ENCODE peak calls at places on chromosomes 16 and 17, in six cellular contexts. D, F, S, W, R and K are unnamed samples.

GRCh38 chr17:32007463-32008298 is 498 bp downstream of the LRRC37B start:
- DNase-seq in D (peak), F (no peak), S (peak), W (peak), R (peak), K (peak)

GRCh38 chr16:72043058-72043457 is 11.2 kb upstream of the HP start:
- DNase-seq in D (no peak), F (no peak), S (no peak), W (no peak), R (no peak), K (no peak)

GRCh38 chr16:78444-79145 is 570 bp downstream of the MPG start:
- DNase-seq in D (peak), F (peak), S (no peak), W (no peak), R (peak), K (no peak)

GRCh38 chr17:66564992-66565465 is 262.6 kb downstream of the PRKCA start:
- DNase-seq in D (peak), F (peak), S (peak), W (peak), R (peak), K (no peak)

GRCh38 chr17:58273453-58274104 is 7.2 kb downstream of the MPO start:
- DNase-seq in D (no peak), F (no peak), S (no peak), W (no peak), R (no peak), K (no peak)

GRCh38 chr17:73297934-73298861 is 13.6 kb downstream of the CDC42EP4 start:
- DNase-seq in D (no peak), F (peak), S (peak), W (no peak), R (no peak), K (no peak)

GRCh38 chr17:28381141-28381825 is 9.8 kb downstream of the SARM1 start:
- DNase-seq in D (no peak), F (peak), S (peak), W (peak), R (no peak), K (no peak)

GRCh38 chr16:56401482-56401881 is 23.9 kb downstream of the AMFR start:
- DNase-seq in D (no peak), F (peak), S (peak), W (peak), R (no peak), K (no peak)

GRCh38 chr17:42672038-42672437 is 4.8 kb downstream of the PLEKHH3 start:
- DNase-seq in D (no peak), F (no peak), S (peak), W (no peak), R (no peak), K (no peak)

GRCh38 chr16:87829988-87830672 is 39.2 kb downstream of the SLC7A5 start:
- DNase-seq in D (no peak), F (no peak), S (no peak), W (no peak), R (no peak), K (no peak)

GRCh38 chr17:78335176-78335575 is 24.7 kb downstream of the SOCS3 start:
- DNase-seq in D (no peak), F (no peak), S (no peak), W (no peak), R (no peak), K (no peak)

GRCh38 chr16:25713785-25714570 is 22.2 kb downstream of the HS3ST4 start:
- DNase-seq in D (no peak), F (no peak), S (no peak), W (no peak), R (no peak), K (no peak)

GRCh38 chr16:4064950-4065352 is 51.3 kb downstream of the ADCY9 start:
- DNase-seq in D (no peak), F (no peak), S (no peak), W (peak), R (no peak), K (no peak)

GRCh38 chr16:86680137-86680536 is 101.8 kb downstream of the FOXL1 start:
- DNase-seq in D (peak), F (no peak), S (no peak), W (no peak), R (peak), K (no peak)

GRCh38 chr16:27650073-27650701 is 100.2 kb downstream of the KATNIP start:
- DNase-seq in D (no peak), F (peak), S (no peak), W (no peak), R (no peak), K (no peak)

GRCh38 chr17:51119415-51120356 is 982 bp downstream of the SPAG9 start:
- DNase-seq in D (peak), F (peak), S (peak), W (peak), R (peak), K (peak)

GRCh38 chr17:17183744-17184143 is 22.4 kb downstream of the PLD6 start:
- DNase-seq in D (no peak), F (no peak), S (no peak), W (no peak), R (no peak), K (no peak)

GRCh38 chr16:69941251-69942098 is 9.7 kb upstream of the CLEC18A start:
- DNase-seq in D (no peak), F (no peak), S (no peak), W (no peak), R (peak), K (no peak)

GRCh38 chr16:88701541-88702363 is 4.5 kb downstream of the RNF166 start:
- DNase-seq in D (no peak), F (no peak), S (no peak), W (no peak), R (no peak), K (no peak)

GRCh38 chr16:80062361-80063027 is 462.0 kb upstream of the MAF start:
- DNase-seq in D (no peak), F (peak), S (no peak), W (no peak), R (no peak), K (no peak)

GRCh38 chr17:74480290-74480689 is 13.9 kb downstream of the CD300A start:
- DNase-seq in D (no peak), F (no peak), S (no peak), W (no peak), R (no peak), K (no peak)

DNA sequence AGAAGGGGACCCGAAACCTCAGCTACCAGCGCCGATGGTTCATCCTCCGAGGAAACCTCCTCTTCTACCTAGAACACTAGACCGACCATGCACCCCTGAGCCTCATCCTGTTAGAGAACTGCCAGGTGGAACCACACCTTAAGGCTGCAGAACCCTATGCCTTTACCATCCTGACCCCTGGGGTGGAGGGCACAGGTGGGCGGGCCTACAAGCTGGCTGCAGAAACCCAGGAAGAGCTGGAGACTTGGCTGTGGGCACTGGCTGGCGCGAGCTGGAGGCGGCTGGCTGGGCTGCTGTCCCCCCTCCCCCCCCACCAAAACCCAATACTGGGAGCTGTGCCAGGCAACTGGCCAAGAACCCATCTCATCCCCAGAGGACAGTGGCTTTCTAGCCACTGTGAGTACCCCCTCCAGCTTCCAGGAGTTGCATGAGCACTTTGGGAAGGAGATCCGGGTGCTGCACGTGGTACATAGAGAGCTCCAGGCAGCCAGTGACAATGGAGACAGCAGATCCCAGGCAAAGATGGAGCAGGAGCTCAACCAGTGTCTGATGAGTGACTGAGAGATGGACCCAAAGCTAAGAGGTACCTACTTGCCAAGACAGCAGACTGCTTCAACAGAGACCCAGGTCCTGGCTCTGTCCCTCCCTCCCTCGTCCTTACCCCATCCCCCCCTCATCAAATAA is 1.4 kb upstream of the CD2BP2 start:
- DNase-seq in D (no peak), F (no peak), S (no peak), W (no peak), R (no peak), K (no peak)
- H4K91ac ChIP-seq in D (no peak), F (peak), S (no peak), W (no peak), R (no peak), K (no peak)

DNA sequence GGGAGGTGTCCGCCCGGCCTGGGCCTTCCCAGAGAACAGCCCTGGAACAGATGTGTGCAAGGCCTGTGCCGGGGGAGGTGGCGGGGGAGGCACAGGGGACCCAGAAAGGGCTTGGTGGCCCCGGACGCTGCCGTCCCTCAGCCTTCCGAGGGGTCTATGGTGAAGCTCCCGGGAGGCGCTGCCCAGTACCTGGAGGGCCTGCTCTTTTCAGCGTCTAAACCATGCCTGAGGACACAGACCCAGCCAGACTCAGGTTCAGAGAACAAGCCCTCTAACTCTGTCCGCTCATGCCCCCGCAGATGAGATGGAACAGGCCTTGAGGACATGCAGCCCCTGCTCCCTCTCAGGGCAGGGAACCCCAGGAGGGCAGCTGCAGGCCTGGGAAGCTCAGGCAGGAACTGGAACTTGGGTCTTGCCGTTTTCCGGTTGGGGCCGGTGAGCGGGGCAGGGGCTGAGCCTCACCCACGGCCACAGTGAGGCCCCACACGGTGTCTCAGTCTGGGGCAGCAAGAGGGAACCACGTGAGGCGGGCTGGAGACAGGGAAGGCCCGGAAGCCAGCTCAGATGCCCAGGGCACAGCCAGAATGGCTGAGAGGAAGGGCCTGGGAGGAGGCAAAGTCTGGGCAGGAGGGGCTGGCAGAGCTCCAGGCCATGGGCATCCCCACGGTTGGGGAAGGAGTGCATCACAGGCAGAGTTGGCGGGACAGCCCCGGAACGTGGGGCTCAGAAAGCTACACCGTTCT is 12.5 kb downstream of the SLC16A3 start:
- DNase-seq in D (peak), F (peak), S (no peak), W (no peak), R (peak), K (no peak)
- H3K27ac ChIP-seq in D (peak), F (no peak), S (no peak), W (no peak), R (peak), K (peak)

GRCh38 chr16:10950393-10950792 is 6.0 kb downstream of the CLEC16A start:
- DNase-seq in D (no peak), F (peak), S (no peak), W (no peak), R (peak), K (no peak)

GRCh38 chr16:10954903-10955302 is 10.5 kb downstream of the CLEC16A start:
- DNase-seq in D (no peak), F (no peak), S (no peak), W (no peak), R (no peak), K (no peak)

GRCh38 chr16:10947211-10947787 is 2.9 kb downstream of the CLEC16A start:
- DNase-seq in D (no peak), F (no peak), S (no peak), W (no peak), R (no peak), K (no peak)

GRCh38 chr16:10949424-10949970 is 5.1 kb downstream of the CLEC16A start:
- DNase-seq in D (no peak), F (no peak), S (peak), W (peak), R (no peak), K (no peak)

DNA sequence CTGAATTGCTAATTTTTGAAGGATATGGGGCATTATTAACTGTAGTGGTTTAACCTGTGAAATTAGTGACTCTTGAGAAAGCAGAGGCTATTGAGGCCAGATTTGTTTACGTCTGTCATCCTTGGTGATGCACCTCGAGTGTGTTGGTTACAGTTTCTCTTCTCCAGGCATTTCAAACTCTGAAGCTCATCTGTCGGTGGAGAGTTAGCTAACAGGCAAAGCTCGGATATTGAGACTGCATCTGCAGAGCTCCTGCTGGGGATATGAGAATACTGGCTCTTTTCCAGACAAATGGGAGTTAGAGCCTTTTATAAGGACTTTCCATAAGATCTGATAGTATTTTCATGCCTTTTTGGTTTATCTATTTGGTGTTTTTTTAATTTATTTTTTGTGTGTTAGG is 6.7 kb downstream of the CLEC16A start:
- DNase-seq in D (peak), F (no peak), S (no peak), W (no peak), R (peak), K (no peak)
- H4K91ac ChIP-seq in D (no peak), F (no peak), S (no peak), W (no peak), R (no peak), K (no peak)

GRCh38 chr17:29597361-29598172 is 4.6 kb downstream of the ANKRD13B start:
- DNase-seq in D (no peak), F (no peak), S (no peak), W (peak), R (no peak), K (no peak)
- H3K27ac ChIP-seq in D (no peak), F (no peak), S (no peak), W (no peak), R (no peak), K (peak)

GRCh38 chr16:74667215-74667765 is 613 bp upstream of the RFWD3 start:
- DNase-seq in D (peak), F (no peak), S (peak), W (peak), R (peak), K (peak)
- H4K91ac ChIP-seq in D (peak), F (no peak), S (no peak), W (no peak), R (no peak), K (no peak)

GRCh38 chr17:12730421-12730820 is 58.9 kb upstream of the ARHGAP44 start:
- DNase-seq in D (no peak), F (peak), S (no peak), W (no peak), R (no peak), K (no peak)
- H3K27ac ChIP-seq in D (no peak), F (peak), S (no peak), W (peak), R (no peak), K (no peak)

GRCh38 chr16:12201216-12201615 is 224.7 kb downstream of the SNX29 start:
- DNase-seq in D (peak), F (peak), S (no peak), W (no peak), R (no peak), K (no peak)

GRCh38 chr16:12203780-12204351 is 227.3 kb downstream of the SNX29 start:
- DNase-seq in D (no peak), F (no peak), S (no peak), W (no peak), R (no peak), K (no peak)

GRCh38 chr16:12199524-12199923 is 223.0 kb downstream of the SNX29 start:
- DNase-seq in D (no peak), F (no peak), S (no peak), W (no peak), R (no peak), K (no peak)

GRCh38 chr16:12204601-12205000 is 228.1 kb downstream of the SNX29 start:
- DNase-seq in D (no peak), F (no peak), S (no peak), W (no peak), R (no peak), K (no peak)

GRCh38 chr16:12201863-12202262 is 225.3 kb downstream of the SNX29 start:
- DNase-seq in D (no peak), F (no peak), S (no peak), W (no peak), R (no peak), K (no peak)
- H4K91ac ChIP-seq in D (no peak), F (no peak), S (no peak), W (no peak), R (no peak), K (no peak)

DNA sequence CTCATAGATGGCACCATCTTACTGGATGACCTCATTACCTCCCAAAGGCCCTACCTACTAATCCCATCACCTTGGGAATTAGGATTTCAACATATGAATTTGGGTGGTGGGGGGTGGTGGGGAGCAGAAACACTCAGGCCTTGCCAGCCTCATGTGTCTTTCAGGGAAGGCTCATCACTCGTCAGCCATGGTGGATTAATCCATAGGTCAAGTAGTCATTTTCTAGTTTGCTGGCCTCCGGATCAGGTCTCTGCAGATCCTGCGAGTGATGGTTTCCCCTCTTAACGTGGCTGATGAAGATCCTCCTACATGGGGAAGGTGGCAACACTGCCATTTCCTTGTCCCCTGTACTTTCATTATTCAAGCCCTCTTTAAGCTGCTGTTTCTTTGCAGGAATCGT is 101.1 kb downstream of the CLEC16A start:
- DNase-seq in D (no peak), F (no peak), S (no peak), W (no peak), R (no peak), K (no peak)
- H3K27ac ChIP-seq in D (peak), F (no peak), S (no peak), W (no peak), R (no peak), K (no peak)

GRCh38 chr17:64506576-64507417 is at the start of gene CEP95:
- DNase-seq in D (peak), F (peak), S (no peak), W (peak), R (peak), K (peak)

GRCh38 chr17:64508683-64509082 is 1.9 kb downstream of the CEP95 start:
- DNase-seq in D (no peak), F (no peak), S (no peak), W (no peak), R (no peak), K (no peak)

GRCh38 chr17:64507418-64507766 is 615 bp downstream of the CEP95 start:
- DNase-seq in D (peak), F (peak), S (peak), W (no peak), R (peak), K (peak)

GRCh38 chr17:64506201-64506575 is at the start of gene DDX5:
- DNase-seq in D (peak), F (peak), S (peak), W (peak), R (peak), K (no peak)

DNA sequence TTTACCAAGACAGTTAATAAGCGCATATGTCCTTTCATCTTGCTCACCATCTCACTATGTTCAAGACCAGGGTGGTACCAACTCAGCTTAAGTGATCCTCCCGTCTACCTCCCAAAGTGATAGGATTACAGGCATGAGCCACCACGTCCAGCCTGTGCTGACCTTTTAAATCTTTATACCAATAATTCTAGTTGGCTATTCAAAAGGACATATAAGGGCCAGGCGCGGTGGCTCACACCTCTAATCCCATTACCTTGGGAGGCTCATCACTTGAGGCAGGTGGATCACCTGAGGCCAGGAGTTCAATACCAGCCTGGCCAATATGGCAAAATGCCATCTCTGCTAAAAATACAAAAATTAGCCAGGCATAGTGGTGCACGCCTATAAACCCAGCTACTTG is 2.4 kb downstream of the CEP95 start:
- DNase-seq in D (no peak), F (no peak), S (no peak), W (no peak), R (no peak), K (no peak)
- H4K91ac ChIP-seq in D (no peak), F (no peak), S (no peak), W (no peak), R (no peak), K (no peak)

DNA sequence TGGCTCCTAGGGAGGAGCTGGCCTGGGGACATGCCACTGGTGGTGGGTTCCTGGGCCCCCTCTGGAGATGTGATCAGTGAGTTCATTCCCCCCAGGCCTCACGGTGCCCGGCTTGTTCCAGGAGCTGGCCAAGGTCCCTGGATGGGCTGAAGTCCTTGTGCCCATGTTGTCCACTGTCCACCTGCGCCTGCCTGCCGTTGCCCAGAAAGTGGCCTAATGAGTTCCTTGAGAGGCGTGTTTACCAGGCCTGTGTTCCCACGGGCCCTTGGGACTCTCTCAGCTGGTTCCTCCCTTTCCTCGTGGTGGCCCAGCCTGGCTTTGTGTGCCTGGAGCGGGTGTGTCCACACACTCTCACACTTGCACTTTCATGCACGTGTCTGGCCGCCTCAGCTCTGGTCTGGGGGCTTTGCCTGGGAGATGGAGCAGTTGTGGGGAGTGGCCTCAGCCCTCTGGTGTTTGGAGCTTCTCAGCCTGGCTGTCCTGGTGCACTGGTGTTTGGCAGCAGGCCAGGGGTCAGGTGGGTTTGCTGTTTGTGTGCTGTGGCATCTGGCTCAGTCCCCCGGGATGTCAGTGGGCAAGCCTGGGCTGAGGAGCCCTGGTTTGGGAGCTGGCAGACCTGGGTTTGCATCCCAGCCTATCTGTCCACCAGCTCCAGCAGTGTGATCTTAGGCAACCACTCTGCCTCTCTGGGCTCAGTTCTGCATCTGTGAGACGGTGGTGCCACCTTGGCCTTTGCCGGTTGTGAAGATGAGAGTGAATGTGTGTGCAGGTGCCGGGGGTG is 18.0 kb downstream of the ADCY7 start:
- DNase-seq in D (no peak), F (no peak), S (no peak), W (no peak), R (no peak), K (no peak)
- H3K27ac ChIP-seq in D (no peak), F (no peak), S (no peak), W (no peak), R (no peak), K (no peak)